ENCODE peak calls at places on chromosome 4, in six cellular contexts. One of them, this sample, is unnamed.

GRCh38 chr4:102439835-102440234 is 61.3 kb upstream of the NFKB1 start:
- DNase-seq in GM20000: no peak
- DNase-seq in lower leg skin: peak; percentile 24
- DNase-seq in pancreas: no peak
- DNase-seq in HCT116: no peak
- DNase-seq in cardiac muscle cell: peak; percentile 85
- DNase-seq in this sample: no peak

GRCh38 chr4:125369098-125369497 is 54.3 kb downstream of the FAT4 start:
- DNase-seq in pancreas: no peak
- DNase-seq in cardiac muscle cell: no peak
- DNase-seq in HCT116: no peak
- DNase-seq in lower leg skin: no peak
- DNase-seq in GM20000: no peak
- DNase-seq in this sample: no peak

GRCh38 chr4:98468744-98469143 is 189.7 kb downstream of the TSPAN5 start:
- DNase-seq in pancreas: no peak
- DNase-seq in HCT116: no peak
- DNase-seq in GM20000: no peak
- DNase-seq in lower leg skin: no peak
- DNase-seq in cardiac muscle cell: peak; percentile 78
- DNase-seq in this sample: no peak

GRCh38 chr4:138449938-138450337 is 207.8 kb upstream of the SLC7A11 start:
- DNase-seq in lower leg skin: no peak
- DNase-seq in HCT116: no peak
- DNase-seq in GM20000: no peak
- DNase-seq in pancreas: no peak
- DNase-seq in cardiac muscle cell: peak; percentile 2
- DNase-seq in this sample: no peak

GRCh38 chr4:128349921-128350320 is 62.3 kb upstream of the PGRMC2 start:
- DNase-seq in lower leg skin: no peak
- DNase-seq in pancreas: no peak
- DNase-seq in HCT116: no peak
- DNase-seq in GM20000: no peak
- DNase-seq in cardiac muscle cell: peak; percentile 80
- DNase-seq in this sample: no peak

GRCh38 chr4:109111031-109111430 is 191.4 kb downstream of the COL25A1 start:
- DNase-seq in pancreas: no peak
- DNase-seq in cardiac muscle cell: no peak
- DNase-seq in GM20000: no peak
- DNase-seq in HCT116: no peak
- DNase-seq in lower leg skin: no peak
- DNase-seq in this sample: no peak

GRCh38 chr4:7420661-7421040 is 14.1 kb downstream of the PSAPL1 start:
- DNase-seq in GM20000: no peak
- DNase-seq in HCT116: no peak
- DNase-seq in cardiac muscle cell: no peak
- DNase-seq in pancreas: no peak
- DNase-seq in lower leg skin: no peak
- DNase-seq in this sample: no peak

GRCh38 chr4:85512446-85513205 is 37.7 kb downstream of the ARHGAP24 start:
- DNase-seq in cardiac muscle cell: no peak
- DNase-seq in HCT116: no peak
- DNase-seq in GM20000: no peak
- DNase-seq in pancreas: no peak
- DNase-seq in lower leg skin: no peak
- DNase-seq in this sample: no peak

GRCh38 chr4:3291969-3292570 is 751 bp upstream of the RGS12 start:
- DNase-seq in HCT116: peak; percentile 8
- DNase-seq in pancreas: peak; percentile 70
- DNase-seq in cardiac muscle cell: peak; percentile 42
- DNase-seq in lower leg skin: no peak
- DNase-seq in GM20000: no peak
- DNase-seq in this sample: peak; percentile 64

GRCh38 chr4:158056689-158057245 is 116.1 kb downstream of the GASK1B start:
- DNase-seq in pancreas: no peak
- DNase-seq in HCT116: no peak
- DNase-seq in lower leg skin: no peak
- DNase-seq in cardiac muscle cell: peak; percentile 53
- DNase-seq in GM20000: no peak
- DNase-seq in this sample: no peak

GRCh38 chr4:112518675-112519074 is 2.7 kb upstream of the NEUROG2 start:
- DNase-seq in cardiac muscle cell: no peak
- DNase-seq in HCT116: no peak
- DNase-seq in pancreas: no peak
- DNase-seq in GM20000: no peak
- DNase-seq in lower leg skin: no peak
- DNase-seq in this sample: no peak

GRCh38 chr4:678331-678734 is 4.0 kb downstream of the MYL5 start:
- DNase-seq in cardiac muscle cell: no peak
- DNase-seq in HCT116: no peak
- DNase-seq in lower leg skin: no peak
- DNase-seq in pancreas: no peak
- DNase-seq in GM20000: no peak
- DNase-seq in this sample: no peak

GRCh38 chr4:7650606-7651400 is 216.1 kb upstream of the PSAPL1 start:
- DNase-seq in GM20000: no peak
- DNase-seq in cardiac muscle cell: peak; percentile 17
- DNase-seq in pancreas: no peak
- DNase-seq in HCT116: peak; percentile 16
- DNase-seq in lower leg skin: no peak
- DNase-seq in this sample: peak; percentile 49

GRCh38 chr4:3375688-3376087 is 66.1 kb upstream of the HGFAC start:
- DNase-seq in cardiac muscle cell: peak; percentile 70
- DNase-seq in lower leg skin: no peak
- DNase-seq in GM20000: no peak
- DNase-seq in HCT116: no peak
- DNase-seq in pancreas: no peak
- DNase-seq in this sample: no peak

GRCh38 chr4:178080312-178080711 is 638.1 kb upstream of the AGA start:
- DNase-seq in lower leg skin: no peak
- DNase-seq in GM20000: no peak
- DNase-seq in HCT116: no peak
- DNase-seq in pancreas: no peak
- DNase-seq in cardiac muscle cell: no peak
- DNase-seq in this sample: no peak

GRCh38 chr4:146245246-146245645 is 30.9 kb downstream of the REELD1 start:
- DNase-seq in GM20000: no peak
- DNase-seq in cardiac muscle cell: no peak
- DNase-seq in lower leg skin: no peak
- DNase-seq in HCT116: no peak
- DNase-seq in pancreas: no peak
- DNase-seq in this sample: no peak

GRCh38 chr4:13173974-13174373 is 310.2 kb downstream of the RAB28 start:
- DNase-seq in HCT116: no peak
- DNase-seq in GM20000: no peak
- DNase-seq in lower leg skin: peak; percentile 69
- DNase-seq in cardiac muscle cell: peak; percentile 51
- DNase-seq in pancreas: peak; percentile 10
- DNase-seq in this sample: no peak

GRCh38 chr4:113878718-113879117 is 100.7 kb downstream of the ARSJ start:
- DNase-seq in cardiac muscle cell: peak; percentile 24
- DNase-seq in pancreas: no peak
- DNase-seq in lower leg skin: no peak
- DNase-seq in HCT116: no peak
- DNase-seq in GM20000: no peak
- DNase-seq in this sample: peak; percentile 41

GRCh38 chr4:156875697-156876096 is 95.9 kb downstream of the PDGFC start:
- DNase-seq in cardiac muscle cell: no peak
- DNase-seq in lower leg skin: no peak
- DNase-seq in GM20000: no peak
- DNase-seq in pancreas: no peak
- DNase-seq in HCT116: no peak
- DNase-seq in this sample: no peak

GRCh38 chr4:128793859-128794667 is 15.4 kb upstream of the JADE1 start:
- DNase-seq in cardiac muscle cell: peak; percentile 68
- DNase-seq in GM20000: no peak
- DNase-seq in HCT116: no peak
- DNase-seq in pancreas: no peak
- DNase-seq in lower leg skin: no peak
- DNase-seq in this sample: no peak

GRCh38 chr4:120509222-120509621 is 413.3 kb downstream of the PRDM5 start:
- DNase-seq in lower leg skin: no peak
- DNase-seq in HCT116: no peak
- DNase-seq in cardiac muscle cell: no peak
- DNase-seq in pancreas: no peak
- DNase-seq in GM20000: no peak
- DNase-seq in this sample: no peak

GRCh38 chr4:7429601-7430078 is 5.1 kb downstream of the PSAPL1 start:
- DNase-seq in cardiac muscle cell: no peak
- DNase-seq in GM20000: no peak
- DNase-seq in lower leg skin: no peak
- DNase-seq in HCT116: no peak
- DNase-seq in pancreas: no peak
- DNase-seq in this sample: no peak

GRCh38 chr4:69833251-69833650 is 26.7 kb downstream of the SULT1E1 start:
- DNase-seq in pancreas: no peak
- DNase-seq in HCT116: no peak
- DNase-seq in cardiac muscle cell: no peak
- DNase-seq in lower leg skin: no peak
- DNase-seq in GM20000: no peak
- DNase-seq in this sample: no peak

GRCh38 chr4:88705805-88706518 is 8.3 kb upstream of the NAP1L5 start:
- DNase-seq in GM20000: no peak
- DNase-seq in lower leg skin: no peak
- DNase-seq in pancreas: no peak
- DNase-seq in cardiac muscle cell: peak; percentile 30
- DNase-seq in HCT116: no peak
- DNase-seq in this sample: no peak

GRCh38 chr4:4427478-4427870 is 40.6 kb downstream of the NSG1 start:
- DNase-seq in lower leg skin: no peak
- DNase-seq in pancreas: no peak
- DNase-seq in HCT116: peak; percentile 47
- DNase-seq in GM20000: no peak
- DNase-seq in cardiac muscle cell: no peak
- DNase-seq in this sample: no peak

GRCh38 chr4:4425696-4426095 is 38.8 kb downstream of the NSG1 start:
- DNase-seq in pancreas: no peak
- DNase-seq in HCT116: no peak
- DNase-seq in cardiac muscle cell: no peak
- DNase-seq in lower leg skin: no peak
- DNase-seq in GM20000: no peak
- DNase-seq in this sample: no peak

GRCh38 chr4:4427886-4428285 is 41.0 kb downstream of the NSG1 start:
- DNase-seq in HCT116: no peak
- DNase-seq in pancreas: no peak
- DNase-seq in cardiac muscle cell: no peak
- DNase-seq in GM20000: no peak
- DNase-seq in lower leg skin: no peak
- DNase-seq in this sample: no peak

GRCh38 chr4:4425119-4425690 is 38.3 kb downstream of the NSG1 start:
- DNase-seq in lower leg skin: no peak
- DNase-seq in cardiac muscle cell: peak; percentile 6
- DNase-seq in HCT116: no peak
- DNase-seq in GM20000: no peak
- DNase-seq in pancreas: no peak
- DNase-seq in this sample: no peak

GRCh38 chr4:4426511-4427477 is 39.9 kb downstream of the NSG1 start:
- DNase-seq in GM20000: no peak
- DNase-seq in lower leg skin: no peak
- DNase-seq in pancreas: no peak
- DNase-seq in cardiac muscle cell: no peak
- DNase-seq in HCT116: no peak
- DNase-seq in this sample: peak; percentile 37
- TF ChIP-seq CTCF in GM20000: no peak
- TF ChIP-seq CTCF in lower leg skin: no peak
- TF ChIP-seq CTCF in pancreas: no peak
- TF ChIP-seq CTCF in cardiac muscle cell: no peak
- TF ChIP-seq CTCF in HCT116: no peak
- TF ChIP-seq CTCF in this sample: peak; percentile 29

GRCh38 chr4:32462944-32463343 is 1742.8 kb downstream of the PCDH7 start:
- DNase-seq in cardiac muscle cell: peak; percentile 49
- DNase-seq in GM20000: no peak
- DNase-seq in lower leg skin: no peak
- DNase-seq in pancreas: no peak
- DNase-seq in HCT116: peak; percentile 27
- DNase-seq in this sample: no peak
- TF ChIP-seq CTCF in cardiac muscle cell: peak; percentile 60
- TF ChIP-seq CTCF in GM20000: no peak
- TF ChIP-seq CTCF in lower leg skin: no peak
- TF ChIP-seq CTCF in pancreas: no peak
- TF ChIP-seq CTCF in HCT116: peak; percentile 56
- TF ChIP-seq CTCF in this sample: peak; percentile 47

GRCh38 chr4:39383690-39384089 is 17.5 kb upstream of the RFC1 start:
- DNase-seq in lower leg skin: no peak
- DNase-seq in cardiac muscle cell: no peak
- DNase-seq in pancreas: no peak
- DNase-seq in HCT116: no peak
- DNase-seq in GM20000: no peak
- DNase-seq in this sample: no peak
- TF ChIP-seq CTCF in lower leg skin: no peak
- TF ChIP-seq CTCF in cardiac muscle cell: no peak
- TF ChIP-seq CTCF in pancreas: no peak
- TF ChIP-seq CTCF in HCT116: peak; percentile 11
- TF ChIP-seq CTCF in GM20000: no peak
- TF ChIP-seq CTCF in this sample: no peak

GRCh38 chr4:61588621-61589020 is 388.5 kb downstream of the ADGRL3 start:
- DNase-seq in cardiac muscle cell: no peak
- DNase-seq in GM20000: no peak
- DNase-seq in pancreas: no peak
- DNase-seq in HCT116: no peak
- DNase-seq in lower leg skin: no peak
- DNase-seq in this sample: no peak

DNA sequence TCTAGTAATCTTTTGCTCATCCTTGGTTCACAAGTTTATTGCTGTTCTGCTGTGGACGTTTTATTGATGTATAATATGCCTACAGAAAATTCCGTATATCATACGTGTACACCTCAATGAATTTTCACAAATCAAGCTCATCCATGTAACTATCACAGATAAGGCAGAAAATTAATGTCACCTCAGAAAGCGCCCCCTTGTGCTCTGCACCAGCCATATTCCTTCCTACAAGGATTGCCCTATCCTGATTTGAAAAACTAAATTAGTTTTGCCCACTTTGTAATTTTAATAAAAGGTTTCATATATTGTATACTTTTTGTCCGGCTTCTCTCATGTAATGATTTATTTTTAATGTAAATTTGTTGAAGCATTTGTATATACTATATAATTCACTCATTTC is 390.8 kb downstream of the ADGRL3 start:
- DNase-seq in GM20000: no peak
- DNase-seq in pancreas: no peak
- DNase-seq in cardiac muscle cell: no peak
- DNase-seq in HCT116: no peak
- DNase-seq in lower leg skin: no peak
- DNase-seq in this sample: no peak
- TF ChIP-seq CTCF in GM20000: no peak
- TF ChIP-seq CTCF in pancreas: no peak
- TF ChIP-seq CTCF in cardiac muscle cell: peak; percentile 24
- TF ChIP-seq CTCF in HCT116: no peak
- TF ChIP-seq CTCF in lower leg skin: no peak
- TF ChIP-seq CTCF in this sample: no peak